ENCODE peak calls at places on chromosomes 2 and 18, in five cellular contexts. S, W, L, X and P are unnamed samples.

GRCh38 chr2:105329561-105330495 is at the start of gene TGFBRAP1:
- DNase-seq in S (peak), W (peak), L (peak), X (peak), P (peak)

GRCh38 chr2:181138816-181139215 is 158.4 kb downstream of the UBE2E3 start:
- DNase-seq in S (no peak), W (no peak), L (no peak), X (no peak), P (no peak)

GRCh38 chr2:26122633-26123032 is 50.3 kb upstream of the GAREM2 start:
- DNase-seq in S (no peak), W (no peak), L (no peak), X (no peak), P (no peak)

GRCh38 chr2:175880-176800 is 87.7 kb downstream of the SH3YL1 start:
- DNase-seq in S (peak), W (no peak), L (no peak), X (no peak), P (no peak)

GRCh38 chr2:109419960-109420370 is 193.8 kb downstream of the SEPTIN10 start:
- DNase-seq in S (no peak), W (no peak), L (no peak), X (peak), P (no peak)

GRCh38 chr18:26425148-26425531 is 123.2 kb downstream of the KCTD1 start:
- DNase-seq in S (no peak), W (no peak), L (no peak), X (no peak), P (no peak)

GRCh38 chr18:24296273-24296672 is 101.4 kb downstream of the OSBPL1A start:
- DNase-seq in S (no peak), W (no peak), L (no peak), X (no peak), P (no peak)

GRCh38 chr2:133986076-133986837 is 267.6 kb upstream of the MGAT5 start:
- DNase-seq in S (no peak), W (no peak), L (no peak), X (no peak), P (no peak)

GRCh38 chr2:230417436-230417835 is 1.4 kb downstream of the SP100 start:
- DNase-seq in S (no peak), W (no peak), L (no peak), X (no peak), P (no peak)

GRCh38 chr2:73063909-73064875 is 7.3 kb downstream of the SFXN5 start:
- DNase-seq in S (no peak), W (peak), L (no peak), X (no peak), P (no peak)

GRCh38 chr2:12326449-12327190 is 390.1 kb upstream of the TRIB2 start:
- DNase-seq in S (no peak), W (no peak), L (no peak), X (no peak), P (no peak)

GRCh38 chr2:67641709-67642397 is 244.7 kb downstream of the ETAA1 start:
- DNase-seq in S (no peak), W (no peak), L (no peak), X (no peak), P (no peak)

GRCh38 chr2:238107525-238108422 is 7.6 kb downstream of the ESPNL start:
- DNase-seq in S (no peak), W (no peak), L (no peak), X (no peak), P (no peak)